ENCODE peak calls at places on chromosomes 13 and 19, in eight cellular contexts. J, B, M, R, C, Z, P and X are unnamed samples.

GRCh38 chr13:46401432-46401831 is 14.4 kb upstream of the RUBCNL start:
- DNase-seq in Z (no peak), B (no peak), R (no peak), M (no peak), P (no peak), C (no peak), J (no peak), X (no peak)

GRCh38 chr19:29266603-29267002 is 53.7 kb upstream of the UQCRFS1 start:
- DNase-seq in Z (no peak), B (no peak), P (no peak), J (no peak), R (no peak), C (no peak), M (no peak), X (no peak)

GRCh38 chr19:7494416-7495098 is 5.7 kb upstream of the PEX11G start:
- DNase-seq in M (peak; percentile 95), B (peak; percentile 80), Z (peak; percentile 43), P (no peak), J (peak; percentile 89), R (no peak), C (no peak), X (peak; percentile 69)

GRCh38 chr13:66887088-66887487 is 343.0 kb downstream of the PCDH9 start:
- DNase-seq in R (no peak), B (no peak), C (no peak), P (no peak), Z (no peak), M (no peak), J (no peak), X (no peak)

GRCh38 chr19:42465827-42466280 is 23.1 kb upstream of the CXCL17 start:
- DNase-seq in Z (no peak), C (peak; percentile 62), P (no peak), J (no peak), B (no peak), R (no peak), M (no peak), X (no peak)

GRCh38 chr19:10478476-10478875 is 24.7 kb downstream of the KEAP1 start:
- DNase-seq in M (no peak), R (no peak), P (no peak), Z (no peak), C (no peak), B (no peak), J (no peak), X (no peak)

GRCh38 chr13:26585136-26585535 is 27.7 kb downstream of the WASF3 start:
- DNase-seq in Z (no peak), R (no peak), C (no peak), P (no peak), M (no peak), J (no peak), B (no peak), X (no peak)

GRCh38 chr19:38971672-38972071 is 3.9 kb downstream of the FBXO17 start:
- DNase-seq in B (no peak), P (peak; percentile 3), M (no peak), C (no peak), J (no peak), R (no peak), Z (no peak), X (no peak)

GRCh38 chr19:36528921-36529518 is 949 bp upstream of the ZNF260 start:
- DNase-seq in R (no peak), M (no peak), Z (no peak), J (no peak), B (peak; percentile 8), P (no peak), C (no peak), X (no peak)

GRCh38 chr19:8251025-8251472 is 41.9 kb downstream of the CERS4 start:
- DNase-seq in J (no peak), M (peak; percentile 79), B (no peak), R (peak; percentile 73), Z (no peak), C (no peak), P (no peak), X (peak; percentile 86)

GRCh38 chr19:49019242-49019932 is 2.5 kb upstream of the LHB start:
- DNase-seq in P (peak; percentile 55), R (peak; percentile 64), J (no peak), B (peak; percentile 67), M (no peak), C (peak; percentile 71), Z (peak; percentile 22), X (peak; percentile 59)

GRCh38 chr19:4051175-4052101 is 15.3 kb downstream of the ZBTB7A start:
- DNase-seq in J (peak; percentile 68), B (peak; percentile 44), Z (peak; percentile 31), R (no peak), M (no peak), C (no peak), P (peak; percentile 63), X (no peak)

GRCh38 chr19:18312021-18312534 is 10.8 kb downstream of the LSM4 start:
- DNase-seq in R (no peak), Z (no peak), M (no peak), C (no peak), P (no peak), B (no peak), J (no peak), X (no peak)

GRCh38 chr19:43776285-43776684 is 4.5 kb downstream of the KCNN4 start:
- DNase-seq in J (no peak), Z (no peak), C (no peak), R (no peak), M (no peak), P (no peak), B (no peak), X (no peak)

GRCh38 chr13:105773887-105774538 is 761.4 kb downstream of the EFNB2 start:
- DNase-seq in M (no peak), J (peak; percentile 83), Z (peak; percentile 70), B (peak; percentile 1), R (no peak), C (no peak), P (peak; percentile 72), X (no peak)

GRCh38 chr19:42282036-42282762 is 13.1 kb downstream of the CIC start:
- DNase-seq in Z (no peak), C (no peak), J (no peak), M (no peak), B (no peak), P (no peak), R (peak; percentile 51), X (no peak)

GRCh38 chr13:62512194-62513141 is 1096.8 kb upstream of the PCDH20 start:
- DNase-seq in Z (peak; percentile 0), P (peak; percentile 58), J (peak; percentile 26), M (no peak), B (peak; percentile 29), C (no peak), R (no peak), X (no peak)

GRCh38 chr13:79810671-79811070 is 329.7 kb downstream of the NDFIP2 start:
- DNase-seq in B (no peak), M (no peak), J (peak; percentile 32), Z (peak; percentile 29), C (no peak), P (peak; percentile 69), R (no peak), X (no peak)

GRCh38 chr13:42747399-42747873 is 33.9 kb upstream of the FAM216B start:
- DNase-seq in C (no peak), R (no peak), M (no peak), P (peak; percentile 64), Z (peak; percentile 99), B (no peak), J (peak; percentile 98), X (no peak)

GRCh38 chr13:53216767-53217166 is 188.2 kb downstream of the OLFM4 start:
- DNase-seq in B (no peak), Z (no peak), M (no peak), P (no peak), R (no peak), J (peak; percentile 22), C (no peak), X (no peak)

GRCh38 chr13:75803175-75803611 is 167.1 kb downstream of the LMO7 start:
- DNase-seq in C (no peak), R (no peak), Z (no peak), M (no peak), B (no peak), P (no peak), J (no peak), X (no peak)

GRCh38 chr13:59671853-59672252 is 491.9 kb downstream of the DIAPH3 start:
- DNase-seq in R (no peak), J (no peak), C (no peak), P (no peak), M (no peak), Z (no peak), B (no peak), X (no peak)

GRCh38 chr19:48348039-48348438 is 15.7 kb downstream of the TMEM143 start:
- DNase-seq in P (no peak), Z (no peak), M (no peak), R (no peak), C (no peak), B (peak; percentile 79), J (no peak), X (no peak)

GRCh38 chr19:50861496-50862286 is 7.0 kb downstream of the KLK3 start:
- DNase-seq in R (no peak), Z (no peak), J (no peak), B (no peak), P (no peak), C (no peak), M (no peak), X (no peak)
- H3K27me3 ChIP-seq in R (no peaks in the 10 kb centered on the region), Z (no peaks in the 10 kb centered on the region), J (no peaks in the 10 kb centered on the region), B (peaks cover 3% of the 10 kb centered on the region), P (peaks cover 89% of the 10 kb centered on the region), C (no peaks in the 10 kb centered on the region), M (peaks cover 33% of the 10 kb centered on the region), X (peaks cover 2% of the 10 kb centered on the region)

GRCh38 chr13:76886005-76886291 is 257 bp downstream of the KCTD12 start:
- DNase-seq in M (peak; percentile 46), B (no peak), P (no peak), R (no peak), C (no peak), J (no peak), Z (no peak), X (no peak)

GRCh38 chr13:76886292-76887061 is at the start of gene KCTD12:
- DNase-seq in M (peak; percentile 68), Z (peak; percentile 69), R (peak; percentile 86), B (no peak), P (peak; percentile 67), J (peak; percentile 43), C (peak; percentile 80), X (peak; percentile 67)

GRCh38 chr13:76884571-76885202 is 1.5 kb downstream of the KCTD12 start:
- DNase-seq in B (no peak), Z (no peak), M (no peak), C (no peak), R (peak; percentile 17), J (peak; percentile 40), P (peak; percentile 16), X (no peak)

GRCh38 chr13:76884167-76884566 is 2.0 kb downstream of the KCTD12 start:
- DNase-seq in M (no peak), P (no peak), B (no peak), C (no peak), R (peak; percentile 38), Z (peak; percentile 29), J (peak; percentile 38), X (no peak)

GRCh38 chr13:76885203-76886004 is 801 bp downstream of the KCTD12 start:
- DNase-seq in C (peak; percentile 66), B (no peak), R (peak; percentile 74), P (peak; percentile 51), Z (peak; percentile 67), J (peak; percentile 59), M (peak; percentile 64), X (peak; percentile 37)
- TF ChIP-seq CTCF in C (peak; percentile 22), B (no peak), R (peak; percentile 52), P (peak; percentile 46), Z (peak; percentile 65), J (peak; percentile 63), M (peak; percentile 35), X (no peak)

GRCh38 chr19:16876904-16877361 is 11.9 kb upstream of the F2RL3 start:
- DNase-seq in B (no peak), P (peak; percentile 56), R (no peak), C (no peak), J (no peak), M (no peak), Z (peak; percentile 46), X (no peak)
- H3K27me3 ChIP-seq in B (no peaks in the 10 kb centered on the region), P (no peaks in the 10 kb centered on the region), R (no peaks in the 10 kb centered on the region), C (no peaks in the 10 kb centered on the region), J (no peaks in the 10 kb centered on the region), M (no peaks in the 10 kb centered on the region), Z (no peaks in the 10 kb centered on the region), X (no peaks in the 10 kb centered on the region)

GRCh38 chr19:58021541-58022282 is 12.1 kb upstream of the ZSCAN1 start:
- DNase-seq in B (peak; percentile 53), C (peak; percentile 25), R (peak; percentile 61), P (no peak), Z (peak; percentile 9), J (peak; percentile 29), M (no peak), X (no peak)
- TF ChIP-seq CTCF in B (peak; percentile 75), C (peak; percentile 63), R (peak; percentile 66), P (peak; percentile 29), Z (peak; percentile 52), J (peak; percentile 19), M (peak; percentile 76), X (peak; percentile 34)